ENCODE peak calls at places on chromosomes 2 and 18, in six cellular contexts. K is upper lobe of right lung; U is CD8-positive, alpha-beta T cell; M is heart left ventricle; V is A673; Z is suprapubic skin. N is an unnamed sample.

GRCh38 chr2:174603280-174603679 is 5.7 kb upstream of the WIPF1 start:
- DNase-seq in U (no peak), V (peak; percentile 55), K (no peak), M (peak; percentile 45), Z (no peak), N (no peak)

GRCh38 chr2:126940331-126940730 is 41.6 kb downstream of the TEX51 start:
- DNase-seq in M (no peak), V (no peak), K (no peak), Z (no peak), U (no peak), N (no peak)

GRCh38 chr2:2271471-2271941 is 59.6 kb downstream of the MYT1L start:
- DNase-seq in V (no peak), U (no peak), Z (no peak), K (no peak), M (peak; percentile 63), N (peak; percentile 45)

GRCh38 chr18:57629399-57629798 is 7.8 kb upstream of the NARS1 start:
- DNase-seq in M (no peak), V (no peak), K (no peak), Z (no peak), U (no peak), N (no peak)

GRCh38 chr2:172280820-172281454 is 146.4 kb upstream of the ITGA6 start:
- DNase-seq in V (no peak), Z (no peak), U (no peak), M (no peak), K (no peak), N (no peak)

GRCh38 chr2:78839259-78839658 is 186.2 kb upstream of the REG3G start:
- DNase-seq in K (no peak), U (no peak), V (no peak), M (no peak), Z (no peak), N (no peak)

GRCh38 chr2:241584446-241584845 is 25.9 kb downstream of the BOK start:
- DNase-seq in Z (no peak), M (no peak), V (no peak), U (no peak), K (no peak), N (no peak)

GRCh38 chr2:227456141-227456540 is 15.8 kb upstream of the AGFG1 start:
- DNase-seq in V (no peak), U (no peak), M (no peak), K (no peak), Z (no peak), N (no peak)

GRCh38 chr2:195343540-195343939 is 313.5 kb upstream of the SLC39A10 start:
- DNase-seq in K (no peak), Z (no peak), M (no peak), U (no peak), V (no peak), N (no peak)

GRCh38 chr2:76745605-76746004 is 776.6 kb downstream of the LRRTM4 start:
- DNase-seq in U (no peak), V (no peak), K (no peak), Z (no peak), M (no peak), N (no peak)

GRCh38 chr18:34550902-34551301 is 159.2 kb upstream of the DTNA start:
- DNase-seq in Z (no peak), V (no peak), U (no peak), K (no peak), M (no peak), N (no peak)

GRCh38 chr2:137706786-137707613 is 257.3 kb upstream of the HNMT start:
- DNase-seq in M (no peak), K (peak; percentile 61), Z (no peak), U (no peak), V (no peak), N (peak; percentile 51)

GRCh38 chr2:70141754-70142589 is 48.8 kb downstream of the C2orf42 start:
- DNase-seq in K (no peak), M (no peak), U (no peak), V (peak; percentile 44), Z (peak; percentile 90), N (no peak)

GRCh38 chr2:235255716-235256115 is 238.1 kb upstream of the AGAP1 start:
- DNase-seq in K (no peak), U (no peak), M (peak; percentile 64), Z (no peak), V (no peak), N (no peak)

GRCh38 chr2:237904806-237905599 is 45.6 kb downstream of the RAMP1 start:
- DNase-seq in M (peak; percentile 89), V (no peak), Z (no peak), K (peak; percentile 82), U (no peak), N (no peak)

GRCh38 chr18:35127201-35127600 is 86.0 kb downstream of the MAPRE2 start:
- DNase-seq in U (no peak), V (peak; percentile 5), K (no peak), Z (no peak), M (no peak), N (no peak)

GRCh38 chr18:7750966-7751365 is 183.8 kb downstream of the PTPRM start:
- DNase-seq in K (no peak), U (no peak), V (no peak), Z (no peak), M (no peak), N (no peak)

GRCh38 chr2:169714699-169715098 is 18.9 kb upstream of the KLHL23 start:
- DNase-seq in Z (no peak), K (no peak), V (no peak), M (no peak), U (no peak), N (no peak)

GRCh38 chr2:126753501-126754212 is 97.7 kb downstream of the GYPC start:
- DNase-seq in U (no peak), Z (no peak), K (no peak), M (no peak), V (no peak), N (no peak)

DNA sequence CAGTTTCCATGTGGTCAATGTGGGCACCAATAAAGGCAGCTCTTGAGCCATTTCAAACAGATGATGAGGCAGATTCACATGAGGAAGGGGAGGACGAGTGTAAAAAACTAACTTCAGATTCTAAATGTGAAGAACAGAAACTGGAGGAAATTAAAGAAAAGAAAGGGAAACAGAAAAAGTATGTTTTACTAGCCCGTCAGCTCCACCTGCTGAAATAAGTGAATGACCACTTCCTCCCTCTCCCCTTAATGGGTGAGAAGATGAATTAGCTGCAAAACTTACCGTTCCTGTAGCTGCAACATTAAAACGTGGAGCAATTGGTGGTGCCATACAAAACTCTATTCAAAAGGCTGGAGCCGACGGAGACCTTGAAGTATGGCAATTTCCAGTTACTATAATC is 203.5 kb downstream of the UXS1 start:
- DNase-seq in V (no peak), Z (no peak), K (no peak), U (no peak), M (no peak), N (no peak)
- TF ChIP-seq CTCF in V (no peak), Z (no peak), K (no peak), U (no peak), M (peak; percentile 4), N (no peak)

GRCh38 chr2:205785507-205786222 is 103.4 kb downstream of the NRP2 start:
- DNase-seq in M (no peak), Z (no peak), V (no peak), K (no peak), U (no peak), N (no peak)

GRCh38 chr2:205781244-205781643 is 98.9 kb downstream of the NRP2 start:
- DNase-seq in Z (no peak), U (no peak), V (no peak), M (no peak), K (no peak), N (no peak)

GRCh38 chr2:205780645-205781044 is 98.3 kb downstream of the NRP2 start:
- DNase-seq in U (no peak), Z (no peak), V (no peak), M (no peak), K (no peak), N (no peak)

GRCh38 chr2:205786976-205787375 is 104.7 kb downstream of the NRP2 start:
- DNase-seq in V (no peak), U (no peak), M (no peak), Z (no peak), K (no peak), N (no peak)

DNA sequence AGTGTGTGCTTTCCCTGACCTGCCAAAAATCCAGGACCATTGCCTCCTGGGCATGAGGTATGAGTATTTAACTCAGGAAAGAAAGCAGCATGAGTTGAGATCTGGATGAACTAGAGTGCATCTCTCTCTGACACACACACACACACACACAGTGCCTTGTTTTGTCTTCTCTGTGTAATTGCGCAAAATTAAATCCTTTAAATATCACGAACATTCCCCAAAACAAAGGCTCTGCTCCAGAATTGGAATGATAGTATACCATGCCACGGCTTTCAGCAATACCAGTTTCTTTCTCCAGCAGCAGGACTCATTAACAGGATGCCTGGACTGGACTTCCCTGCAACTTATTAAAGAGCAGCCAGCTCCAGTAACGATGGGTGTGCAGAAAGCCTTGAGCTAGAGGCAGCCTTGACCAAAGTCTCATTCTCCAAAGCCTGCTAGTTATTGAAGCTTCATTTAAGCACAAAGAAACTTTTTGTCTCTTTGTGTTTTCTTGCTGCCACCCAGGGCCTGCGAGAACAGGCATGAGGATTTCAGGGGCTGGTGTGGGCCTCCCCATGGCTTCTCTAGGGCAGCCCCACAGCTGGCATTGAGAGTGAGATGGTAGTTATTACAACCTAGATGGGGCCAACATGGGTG is 101.7 kb downstream of the NRP2 start:
- DNase-seq in K (no peak), U (no peak), M (no peak), V (no peak), Z (no peak), N (no peak)
- H3K4me1 ChIP-seq in K (peaks cover 21% of the 10 kb centered on the region), U (no peaks in the 10 kb centered on the region), M (no peaks in the 10 kb centered on the region), V (no peaks in the 10 kb centered on the region), Z (no peaks in the 10 kb centered on the region), N (no peaks in the 10 kb centered on the region)

GRCh38 chr2:236712961-236713673 is 143.5 kb downstream of the ACKR3 start:
- DNase-seq in Z (no peak), M (no peak), K (no peak), U (no peak), V (no peak), N (no peak)
- H3K27ac ChIP-seq in Z (no peak overlapping the region), M (no peak overlapping the region), K (no peak overlapping the region), U (no peak overlapping the region), V (no peak overlapping the region), N (no peak overlapping the region)

GRCh38 chr18:50982802-50983179 is 15.0 kb downstream of the ELAC1 start:
- DNase-seq in M (no peak), K (no peak), V (peak; percentile 21), Z (no peak), U (no peak), N (no peak)
- TF ChIP-seq CTCF in M (peak; percentile 17), K (no peak), V (peak; percentile 45), Z (no peak), U (no peak), N (no peak)